ENCODE peak calls at places on chromosomes 2 and 18, in six cellular contexts. W is IMR-90, K is fibroblast of lung, U is GM12878, Q is heart left ventricle, C is prostate gland. N is an unnamed sample.

GRCh38 chr2:176395273-176395854 is 126.1 kb downstream of the MTX2 start:
- DNase-seq in W (peak), K (no peak), U (no peak), Q (no peak), C (no peak), N (peak)

GRCh38 chr2:128375454-128375853 is 56.8 kb upstream of the HS6ST1 start:
- DNase-seq in W (no peak), K (peak), U (no peak), Q (no peak), C (peak), N (no peak)

GRCh38 chr2:175371378-175371777 is 189.9 kb upstream of the ATP5MC3 start:
- DNase-seq in W (no peak), K (no peak), U (no peak), Q (no peak), C (no peak), N (no peak)

GRCh38 chr18:2082676-2083075 is 488.6 kb downstream of the METTL4 start:
- DNase-seq in W (no peak), K (no peak), U (no peak), Q (no peak), C (no peak), N (no peak)

GRCh38 chr18:55869547-55869946 is 281.6 kb upstream of the TCF4 start:
- DNase-seq in W (no peak), K (no peak), U (no peak), Q (no peak), C (no peak), N (peak)

GRCh38 chr2:62895632-62896009 is 155.0 kb upstream of the OTX1 start:
- DNase-seq in W (peak), K (peak), U (no peak), Q (no peak), C (no peak), N (peak)

GRCh38 chr2:240962371-240963064 is 35.9 kb upstream of the SNED1 start:
- DNase-seq in W (no peak), K (peak), U (no peak), Q (peak), C (no peak), N (peak)

GRCh38 chr2:240876035-240876474 is 7.4 kb downstream of the AGXT start:
- DNase-seq in W (no peak), K (no peak), U (no peak), Q (no peak), C (no peak), N (no peak)

GRCh38 chr2:212732860-212733259 is 194.3 kb upstream of the ERBB4 start:
- DNase-seq in W (peak), K (no peak), U (no peak), Q (no peak), C (no peak), N (peak)

GRCh38 chr2:233021771-233022170 is 8.7 kb upstream of the NGEF start:
- DNase-seq in W (peak), K (peak), U (no peak), Q (no peak), C (no peak), N (peak)

GRCh38 chr2:232300894-232301387 is 77.6 kb upstream of the ALPP start:
- DNase-seq in W (peak), K (no peak), U (no peak), Q (no peak), C (peak), N (no peak)

GRCh38 chr2:107258538-107258937 is 372.6 kb upstream of the ST6GAL2 start:
- DNase-seq in W (no peak), K (no peak), U (no peak), Q (no peak), C (no peak), N (no peak)

GRCh38 chr2:25301453-25302352 is 40.0 kb downstream of the DNMT3A start:
- DNase-seq in W (peak), K (peak), U (peak), Q (peak), C (no peak), N (peak)

GRCh38 chr2:157182834-157183396 is 74.6 kb upstream of the GALNT5 start:
- DNase-seq in W (peak), K (peak), U (no peak), Q (no peak), C (no peak), N (peak)

GRCh38 chr2:162011718-162012564 is 62.1 kb downstream of the DPP4 start:
- DNase-seq in W (no peak), K (no peak), U (no peak), Q (no peak), C (no peak), N (no peak)

DNA sequence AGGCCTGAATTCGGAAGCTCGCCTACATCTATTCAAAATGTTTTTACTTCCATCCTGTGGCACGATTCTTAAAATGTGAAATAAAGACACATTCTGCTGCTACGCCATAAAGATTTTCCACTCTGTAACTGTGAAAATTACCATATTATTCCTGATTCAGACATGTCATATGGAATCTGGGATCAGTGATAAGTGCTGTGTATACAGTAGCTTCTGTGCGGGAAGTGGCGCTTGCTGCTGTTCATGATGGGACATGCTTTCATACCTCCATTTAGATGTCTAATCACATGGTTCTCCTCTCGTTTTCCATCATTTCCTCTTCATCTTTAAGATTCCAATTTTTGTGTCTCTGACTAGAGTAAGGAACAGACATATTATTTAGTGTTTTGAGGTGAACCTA is 163.2 kb downstream of the TMEM182 start:
- DNase-seq in W (no peak), K (no peak), U (no peak), Q (no peak), C (no peak), N (no peak)
- H3K4me3 ChIP-seq in W (no peak), K (no peak), U (no peak), Q (no peak), C (no peak), N (no peak)

GRCh38 chr2:58553522-58553921 is 312.4 kb upstream of the FANCL start:
- DNase-seq in W (no peak), K (no peak), U (no peak), Q (no peak), C (no peak), N (no peak)

GRCh38 chr2:58558866-58559265 is 317.7 kb upstream of the FANCL start:
- DNase-seq in W (no peak), K (no peak), U (no peak), Q (no peak), C (no peak), N (no peak)

GRCh38 chr2:58557166-58557565 is 316.0 kb upstream of the FANCL start:
- DNase-seq in W (no peak), K (no peak), U (no peak), Q (no peak), C (no peak), N (no peak)

DNA sequence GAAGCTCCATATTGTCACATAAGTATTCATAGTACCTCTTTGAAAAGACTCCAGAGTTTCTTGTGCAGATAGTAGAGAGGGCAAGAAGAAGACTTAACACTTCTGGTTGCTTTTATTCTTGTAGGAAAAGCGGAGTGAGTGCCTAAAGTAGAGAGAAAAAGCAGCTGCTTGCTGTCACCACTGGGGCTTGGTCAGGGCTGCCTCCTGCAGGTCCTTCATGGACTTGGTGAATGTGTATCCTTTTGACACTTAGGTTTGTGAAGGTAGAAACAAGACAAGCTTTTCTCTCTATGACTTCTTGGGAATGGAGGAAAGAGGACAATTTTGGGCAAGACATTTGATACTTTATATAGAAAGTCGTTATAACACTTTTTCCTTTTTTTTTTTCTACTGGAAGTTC is 312.8 kb upstream of the FANCL start:
- DNase-seq in W (no peak), K (peak), U (no peak), Q (no peak), C (no peak), N (peak)
- TF ChIP-seq CTCF in W (no peak), K (peak), U (peak), Q (no peak), C (no peak), N (peak)

GRCh38 chr2:210460863-210461227 is 15.7 kb downstream of the LANCL1 start:
- DNase-seq in W (no peak), K (no peak), U (no peak), Q (no peak), C (no peak), N (no peak)
- H3K4me3 ChIP-seq in W (no peak), K (no peak), U (no peak), Q (no peak), C (no peak), N (no peak)

GRCh38 chr18:74496508-74497307 is 545 bp downstream of the CNDP2 start:
- DNase-seq in W (peak), K (peak), U (no peak), Q (peak), C (peak), N (peak)
- TF ChIP-seq CTCF in W (no peak), K (no peak), U (no peak), Q (peak), C (no peak), N (no peak)

GRCh38 chr2:169822785-169823392 is 1.8 kb downstream of the METTL5 start:
- DNase-seq in W (peak), K (no peak), U (no peak), Q (no peak), C (no peak), N (peak)
- H3K4me3 ChIP-seq in W (no peak), K (no peak), U (peak), Q (no peak), C (no peak), N (no peak)

GRCh38 chr2:136796339-136796738 is 31.0 kb downstream of the THSD7B start:
- DNase-seq in W (no peak), K (no peak), U (no peak), Q (no peak), C (no peak), N (no peak)
- TF ChIP-seq CTCF in W (no peak), K (no peak), U (peak), Q (no peak), C (no peak), N (no peak)

DNA sequence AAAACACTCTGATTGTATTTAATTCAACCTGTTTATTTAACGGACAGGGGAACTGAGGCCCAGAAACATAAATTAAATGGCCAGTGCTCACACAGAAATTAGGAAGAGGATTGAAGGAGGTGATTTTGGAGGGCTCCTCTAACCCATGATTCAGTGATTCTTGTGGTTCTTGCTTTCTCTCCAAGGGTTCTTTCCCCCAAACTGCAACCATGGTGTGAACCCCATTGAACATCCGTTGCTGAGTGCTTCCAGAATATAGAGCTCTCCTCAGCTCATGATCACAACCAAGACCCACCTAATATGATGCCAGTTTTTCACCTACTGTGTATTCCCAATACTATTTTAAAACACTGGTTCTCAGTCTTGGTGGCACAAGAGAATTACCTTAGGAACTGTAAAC is 41.4 kb downstream of the BMP10 start:
- DNase-seq in W (no peak), K (no peak), U (no peak), Q (no peak), C (no peak), N (no peak)
- H3K4me3 ChIP-seq in W (no peak), K (no peak), U (no peak), Q (no peak), C (no peak), N (no peak)

DNA sequence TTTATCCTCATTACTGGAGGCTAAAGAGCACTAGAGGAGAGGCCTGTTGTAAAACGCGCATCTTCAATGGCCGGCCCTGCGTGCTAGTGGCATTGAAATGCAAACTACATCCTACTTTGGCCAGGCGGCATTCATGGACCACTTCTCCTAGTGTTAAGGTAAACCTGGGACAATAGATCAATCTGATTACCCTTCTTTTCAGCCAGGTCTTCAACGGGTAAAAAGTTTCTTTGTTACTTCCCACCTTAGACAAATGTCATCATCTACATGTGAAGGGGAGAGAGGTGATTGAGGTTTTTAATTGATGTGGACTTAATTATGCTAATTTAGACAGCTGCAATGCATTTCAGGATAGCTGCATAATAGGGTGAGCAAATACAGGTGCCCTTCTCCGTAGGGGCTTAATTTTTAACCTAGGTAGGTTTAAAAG is 628.0 kb downstream of the ZEB2 start:
- DNase-seq in W (no peak), K (no peak), U (no peak), Q (no peak), C (no peak), N (no peak)
- TF ChIP-seq CTCF in W (no peak), K (no peak), U (no peak), Q (no peak), C (no peak), N (no peak)